ENCODE peak calls at places on chromosome 15, in eight cellular contexts. Z is left colon; V is CD8-positive, alpha-beta memory T cell; Q is Calu3; H is left cardiac atrium; F is endothelial cell of umbilical vein; G is naive thymus-derived CD8-positive, alpha-beta T cell; U is upper lobe of right lung. Y is an unnamed sample.

GRCh38 chr15:60933914-60934885 is 294.9 kb downstream of the RORA start:
- DNase-seq in Z (no peak), G (peak; percentile 66), Q (peak; percentile 24), F (no peak), U (no peak), V (no peak), H (no peak), Y (no peak)

GRCh38 chr15:75195766-75196241 is 5.9 kb upstream of the C15orf39 start:
- DNase-seq in F (no peak), Z (no peak), Q (no peak), U (no peak), H (no peak), V (no peak), G (no peak), Y (no peak)

GRCh38 chr15:77769700-77770099 is 137.0 kb upstream of the LINGO1 start:
- DNase-seq in Q (no peak), G (no peak), V (no peak), H (no peak), U (no peak), F (no peak), Z (no peak), Y (no peak)

GRCh38 chr15:59191855-59192237 is 14.8 kb upstream of the LDHAL6B start:
- DNase-seq in Z (no peak), V (no peak), H (no peak), Q (peak; percentile 65), G (no peak), F (peak; percentile 75), U (no peak), Y (no peak)

GRCh38 chr15:71106802-71107500 is 8.3 kb upstream of the THSD4 start:
- DNase-seq in H (no peak), F (no peak), Z (no peak), Q (no peak), G (no peak), U (no peak), V (no peak), Y (no peak)

GRCh38 chr15:58306591-58307312 is 125.0 kb upstream of the LIPC start:
- DNase-seq in Q (no peak), Z (no peak), H (no peak), G (no peak), V (no peak), F (no peak), U (no peak), Y (no peak)

GRCh38 chr15:59918994-59919951 is 84.8 kb upstream of the FOXB1 start:
- DNase-seq in G (no peak), U (no peak), Q (peak; percentile 36), V (no peak), H (no peak), F (peak; percentile 26), Z (no peak), Y (no peak)

GRCh38 chr15:45612790-45613415 is 21.9 kb upstream of the SQOR start:
- DNase-seq in G (no peak), U (no peak), H (no peak), F (peak; percentile 80), Q (no peak), Z (no peak), V (no peak), Y (no peak)

GRCh38 chr15:64843996-64844395 is 2.3 kb downstream of the PLEKHO2 start:
- DNase-seq in F (no peak), U (no peak), Z (no peak), H (no peak), V (no peak), G (no peak), Q (no peak), Y (no peak)

GRCh38 chr15:73650387-73651126 is 17.4 kb upstream of the NPTN start:
- DNase-seq in U (no peak), Q (no peak), H (no peak), G (no peak), V (no peak), Z (no peak), F (peak; percentile 39), Y (no peak)

GRCh38 chr15:51094606-51095569 is at the start of gene TNFAIP8L3:
- DNase-seq in U (peak; percentile 66), Z (no peak), G (no peak), H (peak; percentile 71), F (peak; percentile 53), V (no peak), Q (peak; percentile 18), Y (no peak)

GRCh38 chr15:71124937-71125755 is 9.9 kb downstream of the THSD4 start:
- DNase-seq in Q (no peak), H (peak; percentile 44), Z (no peak), F (peak; percentile 31), G (no peak), U (no peak), V (no peak), Y (no peak)

GRCh38 chr15:48927181-48927580 is 36.5 kb downstream of the SHC4 start:
- DNase-seq in Q (no peak), F (no peak), H (no peak), U (no peak), Z (no peak), G (no peak), V (no peak), Y (no peak)

GRCh38 chr15:77083381-77084160 is 12.7 kb upstream of the TSPAN3 start:
- DNase-seq in H (peak; percentile 84), F (peak; percentile 34), Q (peak; percentile 78), G (peak; percentile 72), V (peak; percentile 69), U (peak; percentile 92), Z (peak; percentile 90), Y (peak; percentile 54)

GRCh38 chr15:69665641-69666091 is 213.0 kb downstream of the RPLP1 start:
- DNase-seq in U (no peak), G (no peak), Z (no peak), H (no peak), F (no peak), V (no peak), Q (no peak), Y (no peak)

GRCh38 chr15:86349565-86349964 is 269.9 kb downstream of the AGBL1 start:
- DNase-seq in F (no peak), Q (no peak), V (no peak), G (no peak), U (no peak), Z (no peak), H (no peak), Y (no peak)

GRCh38 chr15:75091814-75092213 is 68.4 kb downstream of the PPCDC start:
- DNase-seq in U (no peak), H (no peak), G (no peak), Q (no peak), Z (no peak), V (no peak), F (no peak), Y (no peak)

GRCh38 chr15:70064441-70064840 is 33.3 kb downstream of the TLE3 start:
- DNase-seq in U (no peak), F (no peak), H (no peak), V (peak; percentile 6), Z (no peak), G (no peak), Q (no peak), Y (no peak)

GRCh38 chr15:58182460-58183163 is 44.4 kb downstream of the AQP9 start:
- DNase-seq in G (no peak), V (no peak), H (peak; percentile 55), Z (no peak), U (no peak), F (peak; percentile 76), Q (peak; percentile 71), Y (no peak)

GRCh38 chr15:64599716-64600115 is 139.3 kb downstream of the ZNF609 start:
- DNase-seq in H (no peak), G (no peak), Q (no peak), Z (no peak), V (no peak), F (peak; percentile 20), U (no peak), Y (no peak)

GRCh38 chr15:73374599-73374998 is 5.8 kb upstream of the HCN4 start:
- DNase-seq in U (no peak), F (no peak), V (no peak), H (peak; percentile 73), Q (no peak), G (no peak), Z (no peak), Y (no peak)

GRCh38 chr15:81758789-81759188 is 287.0 kb downstream of the MEX3B start:
- DNase-seq in H (no peak), F (no peak), G (no peak), U (no peak), Z (no peak), Q (no peak), V (no peak), Y (no peak)

GRCh38 chr15:48842501-48842900 is 31.6 kb upstream of the CEP152 start:
- DNase-seq in V (no peak), H (no peak), U (no peak), G (no peak), F (no peak), Q (no peak), Z (no peak), Y (no peak)

GRCh38 chr15:57235865-57236264 is 140.4 kb upstream of the CGNL1 start:
- DNase-seq in V (no peak), G (no peak), F (peak; percentile 61), Q (no peak), H (no peak), U (no peak), Z (no peak), Y (no peak)

GRCh38 chr15:79595995-79596622 is 164.0 kb downstream of the MINAR1 start:
- DNase-seq in U (no peak), Q (peak; percentile 79), G (no peak), F (peak; percentile 64), H (peak; percentile 29), V (no peak), Z (peak; percentile 66), Y (peak; percentile 23)

GRCh38 chr15:68285243-68285980 is 7.9 kb downstream of the FEM1B start:
- DNase-seq in Q (no peak), Z (no peak), F (no peak), U (no peak), H (no peak), V (no peak), G (no peak), Y (no peak)

Y was measured in T-cell.